ENCODE peak calls at places on chromosomes 2 and 18, in four cellular contexts. U is neural progenitor cell, W is WTC11, C is cardiac muscle cell. E is an unnamed sample.

GRCh38 chr2:146301287-146301686 is 1543.5 kb upstream of the ACVR2A start:
- DNase-seq in W (no peak), C (no peak), U (no peak), E (no peak)

GRCh38 chr18:76380791-76381405 is 114.1 kb downstream of the ZNF516 start:
- DNase-seq in U (peak), W (peak), C (no peak), E (peak)

GRCh38 chr2:118065015-118065666 is 23.1 kb upstream of the INSIG2 start:
- DNase-seq in C (no peak), W (no peak), U (no peak), E (no peak)

GRCh38 chr2:238897122-238897880 is 49.4 kb downstream of the TWIST2 start:
- DNase-seq in C (no peak), W (no peak), U (no peak), E (peak)

GRCh38 chr2:86140969-86141392 is 34.9 kb downstream of the PTCD3 start:
- DNase-seq in U (no peak), C (peak), W (no peak), E (no peak)

GRCh38 chr2:126444511-126444910 is 211.4 kb upstream of the GYPC start:
- DNase-seq in U (no peak), W (no peak), C (no peak), E (no peak)

GRCh38 chr2:112239862-112240261 is 15.0 kb downstream of the ZC3H8 start:
- DNase-seq in W (no peak), C (no peak), U (no peak), E (no peak)

GRCh38 chr2:119694994-119695521 is 16.1 kb downstream of the TMEM177 start:
- DNase-seq in W (no peak), U (no peak), C (peak), E (peak)

GRCh38 chr2:235113854-235114253 is 162.0 kb downstream of the SH3BP4 start:
- DNase-seq in C (no peak), W (peak), U (peak), E (no peak)

GRCh38 chr2:54629390-54629789 is 94.1 kb upstream of the EML6 start:
- DNase-seq in W (no peak), C (no peak), U (no peak), E (no peak)

GRCh38 chr2:53886406-53887280 is 26.9 kb upstream of the GPR75 start:
- DNase-seq in W (no peak), C (no peak), U (no peak), E (no peak)

GRCh38 chr2:219205165-219205538 is 1.4 kb upstream of the ZFAND2B start:
- DNase-seq in W (no peak), U (no peak), C (no peak), E (no peak)

GRCh38 chr2:101892377-101892776 is 99.4 kb upstream of the IL1R2 start:
- DNase-seq in U (no peak), W (no peak), C (no peak), E (no peak)

DNA sequence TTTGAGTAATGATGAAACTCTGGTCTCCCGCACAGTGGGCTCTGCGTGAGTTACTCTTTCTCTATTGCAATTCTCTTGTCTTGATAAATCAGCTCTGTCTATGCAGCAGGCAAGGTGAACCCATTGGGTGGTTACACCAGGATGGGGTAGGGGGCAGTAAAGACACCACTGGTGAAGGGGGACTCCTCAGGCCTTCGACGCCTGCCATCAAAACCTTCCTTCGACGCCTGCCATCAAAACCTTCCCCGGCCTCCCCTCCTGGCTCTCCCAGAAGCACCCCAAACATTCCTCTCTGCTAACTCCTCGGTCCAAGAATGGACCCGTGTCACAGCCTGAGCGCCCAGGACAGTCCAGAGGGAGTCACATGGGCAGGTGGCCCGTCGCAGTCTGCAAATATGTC is 4.8 kb upstream of the STARD7 start:
- DNase-seq in C (no peak), W (peak), U (no peak), E (no peak)
- TF ChIP-seq CTCF in C (no peak), W (no peak), U (no peak), E (no peak)

DNA sequence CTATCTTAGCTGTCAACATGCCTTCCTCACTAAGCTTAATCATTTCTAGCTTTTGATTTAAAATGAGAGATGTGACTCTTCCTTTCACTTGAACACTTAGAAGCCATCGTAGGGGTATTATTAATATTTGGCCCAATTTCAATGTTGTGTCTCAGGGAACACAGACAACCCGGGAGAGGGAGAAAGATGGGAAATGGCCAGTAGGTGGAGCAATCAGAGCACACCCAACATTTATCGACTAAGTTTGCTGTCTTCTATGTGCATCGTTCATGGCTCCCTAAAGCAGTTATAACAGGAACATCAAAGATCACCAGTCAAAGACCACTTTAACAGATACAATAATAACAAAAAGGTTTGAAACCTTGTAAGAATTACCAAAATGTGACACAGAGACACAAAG is 110.2 kb downstream of the OLA1 start:
- DNase-seq in U (no peak), C (peak), W (no peak), E (no peak)
- TF ChIP-seq CTCF in U (peak), C (peak), W (peak), E (no peak)

GRCh38 chr2:190069936-190070696 is 7.6 kb upstream of the MSTN start:
- DNase-seq in C (peak), U (peak), W (no peak), E (peak)
- TF ChIP-seq CTCF in C (peak), U (peak), W (peak), E (peak)

GRCh38 chr2:196407675-196408265 is 231.7 kb upstream of the CCDC150 start:
- DNase-seq in U (no peak), C (no peak), W (no peak), E (no peak)
- TF ChIP-seq CTCF in U (no peak), C (no peak), W (no peak), E (no peak)

DNA sequence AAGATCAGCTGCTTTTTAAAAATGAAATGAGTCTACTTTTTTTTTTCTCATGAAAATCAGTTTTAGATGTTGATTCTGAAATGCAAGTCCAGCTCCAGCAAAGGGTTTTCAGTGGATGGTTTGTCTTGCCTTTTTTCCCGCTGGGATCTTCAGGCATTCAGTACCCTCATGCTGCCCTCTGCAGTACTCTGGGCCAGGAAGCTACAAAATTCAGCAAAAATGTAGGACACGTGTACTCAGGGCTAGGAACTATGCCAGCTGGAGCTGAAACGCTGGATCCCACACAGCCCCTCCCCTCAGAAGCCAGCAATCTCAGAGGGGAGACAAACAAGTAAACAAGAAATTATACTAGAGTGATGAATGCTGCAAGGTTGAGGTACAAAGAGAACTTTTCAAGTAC is 97.3 kb downstream of the MMADHC start:
- DNase-seq in W (no peak), U (no peak), C (peak), E (peak)
- TF ChIP-seq CTCF in W (no peak), U (no peak), C (peak), E (peak)

GRCh38 chr2:42337356-42337820 is 23.6 kb downstream of the COX7A2L start:
- DNase-seq in W (no peak), C (no peak), U (no peak), E (no peak)
- TF ChIP-seq CTCF in W (no peak), C (no peak), U (peak), E (no peak)

GRCh38 chr2:221334466-221334865 is 237.6 kb downstream of the EPHA4 start:
- DNase-seq in W (no peak), U (no peak), C (no peak), E (peak)

GRCh38 chr2:221335106-221335505 is 237.0 kb downstream of the EPHA4 start:
- DNase-seq in W (no peak), C (no peak), U (no peak), E (no peak)

GRCh38 chr2:221330436-221330835 is 241.7 kb downstream of the EPHA4 start:
- DNase-seq in C (no peak), W (no peak), U (no peak), E (peak)
- TF ChIP-seq CTCF in C (no peak), W (no peak), U (no peak), E (no peak)

GRCh38 chr2:156319811-156320490 is 12.6 kb downstream of the NR4A2 start:
- DNase-seq in C (peak), U (peak), W (peak), E (peak)
- TF ChIP-seq CTCF in C (no peak), U (peak), W (no peak), E (no peak)

DNA sequence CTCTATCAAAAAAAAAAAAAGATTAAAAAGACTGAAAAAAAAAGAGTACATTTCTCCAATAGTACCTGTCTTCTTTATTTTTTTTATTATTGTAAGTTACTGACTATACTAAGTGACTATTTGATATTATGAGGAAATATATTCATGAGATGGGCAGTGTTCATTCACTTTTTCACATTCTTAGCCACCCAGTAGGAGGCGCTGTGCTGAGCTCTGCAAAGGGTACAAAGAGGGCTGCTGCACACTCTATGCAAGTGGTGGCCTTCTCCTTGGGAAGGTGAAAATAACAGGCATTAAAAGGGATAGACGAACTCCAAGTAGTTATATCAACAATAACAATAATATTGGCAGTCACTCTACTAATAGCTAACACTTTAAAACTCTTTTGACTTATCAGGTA is 1034.9 kb upstream of the FANCL start:
- DNase-seq in W (peak), U (peak), C (no peak), E (no peak)
- TF ChIP-seq CTCF in W (peak), U (peak), C (no peak), E (no peak)

GRCh38 chr2:208147759-208148158 is 1.8 kb upstream of the CRYGB start:
- DNase-seq in C (no peak), W (no peak), U (no peak), E (no peak)
- TF ChIP-seq CTCF in C (no peak), W (no peak), U (no peak), E (no peak)